ENCODE peak calls at places on chromosomes 13 and 19, in nine cellular contexts. K is PC-3, F is GM23248, P is HCT116, Z is MM.1S, N is GM23338, Y is SK-N-SH, Q is hepatocyte, V is neural progenitor cell. R is an unnamed sample. For H4K20me1 and H3K4me1, the result is how much of the 10 kb centered on the place peaks cover.

GRCh38 chr19:19051478-19052213 is 12.1 kb upstream of the SLC25A42 start:
- DNase-seq in K (no peak), F (no peak), P (no peak), Z (no peak), N (peak), Y (no peak), Q (peak), V (no peak), R (no peak)

GRCh38 chr13:110064022-110064421 is 242.9 kb downstream of the COL4A1 start:
- DNase-seq in K (no peak), F (no peak), P (no peak), Z (no peak), N (no peak), Y (no peak), Q (no peak), V (no peak), R (no peak)

GRCh38 chr19:11767633-11768133 is 883 bp downstream of the ZNF441 start:
- DNase-seq in K (peak), F (peak), P (no peak), Z (peak), N (peak), Y (peak), Q (peak), V (peak), R (peak)

GRCh38 chr13:107284168-107284567 is 716.2 kb upstream of the ARGLU1 start:
- DNase-seq in K (peak), F (peak), P (no peak), Z (no peak), N (no peak), Y (no peak), Q (no peak), V (no peak), R (no peak)

GRCh38 chr19:34124828-34125227 is 47.5 kb upstream of the LSM14A start:
- DNase-seq in K (peak), F (no peak), P (no peak), Z (no peak), N (peak), Y (peak), Q (no peak), V (peak), R (no peak)

GRCh38 chr13:30429721-30430694 is 7.7 kb downstream of the UBE2L5 start:
- DNase-seq in K (peak), F (peak), P (peak), Z (no peak), N (no peak), Y (no peak), Q (peak), V (no peak), R (no peak)

GRCh38 chr13:101552797-101553196 is 100.3 kb downstream of the ITGBL1 start:
- DNase-seq in K (peak), F (peak), P (no peak), Z (no peak), N (no peak), Y (no peak), Q (no peak), V (no peak), R (no peak)

GRCh38 chr13:101412076-101412475 is 4.2 kb downstream of the NALCN start:
- DNase-seq in K (no peak), F (no peak), P (no peak), Z (no peak), N (no peak), Y (no peak), Q (no peak), V (no peak), R (no peak)

GRCh38 chr19:44809856-44810554 is 1.1 kb downstream of the BCAM start:
- DNase-seq in K (no peak), F (no peak), P (no peak), Z (no peak), N (no peak), Y (no peak), Q (no peak), V (peak), R (no peak)

GRCh38 chr19:287381-287871 is 3.8 kb downstream of the PLPP2 start:
- DNase-seq in K (no peak), F (no peak), P (no peak), Z (no peak), N (no peak), Y (no peak), Q (no peak), V (no peak), R (no peak)

GRCh38 chr19:7083076-7083956 is 13.8 kb downstream of the ZNF557 start:
- DNase-seq in K (peak), F (peak), P (no peak), Z (no peak), N (peak), Y (no peak), Q (no peak), V (no peak), R (peak)

GRCh38 chr19:49363265-49364082 is at the start of gene DKKL1:
- DNase-seq in K (peak), F (peak), P (peak), Z (peak), N (peak), Y (peak), Q (peak), V (peak), R (peak)

DNA sequence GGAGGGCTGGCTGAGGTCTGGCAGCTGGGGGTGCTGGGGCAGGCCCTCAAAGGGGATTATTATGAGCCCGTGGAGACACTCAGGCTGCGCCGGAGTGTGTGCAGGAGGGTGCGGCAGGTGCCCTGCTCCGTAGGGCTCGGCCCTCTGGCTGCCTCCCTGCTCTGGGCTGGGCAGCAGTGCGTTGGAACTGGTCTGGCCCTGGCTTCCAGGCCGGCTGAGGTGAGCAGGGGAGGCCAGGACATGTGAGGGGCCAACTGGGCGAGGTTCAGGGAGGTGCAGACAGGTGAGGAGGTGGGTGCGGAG is 31.2 kb downstream of the PIP5K1C start:
- DNase-seq in K (no peak), F (no peak), P (no peak), Z (no peak), N (no peak), Y (no peak), Q (no peak), V (no peak), R (no peak)
- H4K20me1 ChIP-seq in K (under half), F (under half), P (under half), Z (under half), N (under half), Y (under half), Q (under half), V (half or more), R (under half)

DNA sequence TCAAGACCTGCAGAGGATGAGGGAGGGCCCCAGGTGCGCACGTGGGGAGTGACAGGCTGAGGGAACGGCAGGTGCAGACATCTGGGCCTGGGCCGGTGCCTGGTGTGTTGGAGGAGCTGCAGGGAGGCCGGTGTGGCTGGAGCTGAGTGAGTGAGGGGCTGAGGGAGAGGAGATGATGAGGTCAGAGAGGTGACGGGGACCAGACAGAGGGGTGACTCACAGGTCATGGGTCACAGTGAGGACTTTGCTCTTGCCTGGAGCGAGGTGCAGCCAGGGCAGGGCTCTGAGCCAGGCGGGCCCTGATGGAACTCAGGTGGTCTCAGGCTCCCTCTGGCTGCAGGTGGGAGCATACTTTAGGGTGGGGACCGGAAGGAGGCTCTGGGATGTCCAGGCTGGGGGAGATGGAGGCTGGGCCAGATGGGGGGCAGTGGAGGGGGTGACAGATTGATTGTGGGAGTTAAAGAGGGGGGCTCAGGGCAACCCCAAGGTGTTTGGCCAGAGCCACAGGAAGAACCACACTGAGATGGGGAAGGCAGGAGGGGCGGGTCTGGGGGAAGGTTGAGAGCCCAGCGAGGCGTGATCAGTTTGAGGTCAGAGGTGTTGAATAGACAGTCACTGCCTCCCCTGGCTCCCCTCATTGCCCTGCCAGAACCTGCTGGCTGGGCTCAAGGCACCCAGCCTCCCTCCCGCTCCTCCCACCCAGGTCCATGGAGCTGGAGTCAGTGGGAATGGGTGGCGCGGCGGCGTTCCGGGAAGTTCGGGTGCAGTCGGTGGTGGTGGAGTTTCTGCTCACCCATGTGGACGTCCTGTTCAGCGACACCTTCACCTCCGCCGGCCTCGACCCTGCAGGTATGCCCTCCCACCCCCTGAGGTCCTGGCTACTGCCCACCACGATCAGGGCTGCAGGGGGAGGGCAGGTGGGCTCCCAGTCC is 8.4 kb downstream of the ARHGAP33 start:
- DNase-seq in K (no peak), F (no peak), P (no peak), Z (no peak), N (peak), Y (no peak), Q (no peak), V (no peak), R (no peak)
- TF ChIP-seq EZH2phosphoT487 in K (no peak), F (no peak), P (no peak), Z (no peak), N (no peak), Y (no peak), Q (no peak), V (no peak), R (no peak)

GRCh38 chr19:29680447-29680846 is 15.2 kb downstream of the PLEKHF1 start:
- DNase-seq in K (no peak), F (no peak), P (no peak), Z (no peak), N (no peak), Y (no peak), Q (no peak), V (no peak), R (peak)
- H3K4me1 ChIP-seq in K (under half), F (under half), P (under half), Z (under half), N (under half), Y (under half), Q (under half), V (under half), R (under half)

GRCh38 chr19:30092721-30093569 is 150.9 kb downstream of the URI1 start:
- DNase-seq in K (no peak), F (no peak), P (no peak), Z (no peak), N (no peak), Y (no peak), Q (no peak), V (no peak), R (no peak)
- H4K20me1 ChIP-seq in K (under half), F (under half), P (under half), Z (under half), N (under half), Y (under half), Q (under half), V (under half), R (under half)

GRCh38 chr19:30555075-30555787 is 183.0 kb downstream of the ZNF536 start:
- DNase-seq in K (no peak), F (no peak), P (no peak), Z (no peak), N (no peak), Y (peak), Q (no peak), V (no peak), R (no peak)

GRCh38 chr19:30557927-30558557 is 185.9 kb downstream of the ZNF536 start:
- DNase-seq in K (no peak), F (no peak), P (no peak), Z (no peak), N (peak), Y (no peak), Q (no peak), V (no peak), R (no peak)

GRCh38 chr19:30557212-30557611 is 185.0 kb downstream of the ZNF536 start:
- DNase-seq in K (peak), F (no peak), P (no peak), Z (no peak), N (no peak), Y (no peak), Q (no peak), V (no peak), R (no peak)

GRCh38 chr19:30555788-30556110 is 183.6 kb downstream of the ZNF536 start:
- DNase-seq in K (no peak), F (no peak), P (no peak), Z (no peak), N (no peak), Y (no peak), Q (no peak), V (no peak), R (no peak)

DNA sequence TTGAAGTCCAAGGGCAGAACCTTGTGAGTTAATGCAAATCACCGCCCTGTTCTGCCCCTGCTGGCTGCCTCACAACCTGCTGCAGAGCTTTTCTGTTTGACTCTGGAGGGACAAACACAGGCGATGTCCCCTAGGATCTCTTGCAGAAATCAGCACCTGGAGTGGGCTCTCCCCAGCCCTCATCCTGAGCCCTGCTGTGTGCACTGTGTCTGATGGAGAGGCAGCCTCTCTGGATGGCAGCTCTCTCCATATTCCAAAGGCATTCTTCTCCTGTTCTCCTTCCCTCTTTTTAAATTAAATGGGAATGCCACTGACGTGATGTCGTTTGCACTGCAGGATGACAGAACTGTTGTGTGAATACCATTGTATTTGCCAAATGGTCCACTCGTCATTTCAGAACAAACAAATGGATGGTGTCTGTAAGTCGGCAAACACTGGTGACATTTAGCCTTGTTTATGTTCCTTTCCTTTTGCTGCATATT is 184.1 kb downstream of the ZNF536 start:
- DNase-seq in K (no peak), F (no peak), P (no peak), Z (no peak), N (peak), Y (no peak), Q (no peak), V (peak), R (no peak)
- TF ChIP-seq EZH2phosphoT487 in K (no peak), F (no peak), P (no peak), Z (no peak), N (no peak), Y (no peak), Q (no peak), V (no peak), R (no peak)

DNA sequence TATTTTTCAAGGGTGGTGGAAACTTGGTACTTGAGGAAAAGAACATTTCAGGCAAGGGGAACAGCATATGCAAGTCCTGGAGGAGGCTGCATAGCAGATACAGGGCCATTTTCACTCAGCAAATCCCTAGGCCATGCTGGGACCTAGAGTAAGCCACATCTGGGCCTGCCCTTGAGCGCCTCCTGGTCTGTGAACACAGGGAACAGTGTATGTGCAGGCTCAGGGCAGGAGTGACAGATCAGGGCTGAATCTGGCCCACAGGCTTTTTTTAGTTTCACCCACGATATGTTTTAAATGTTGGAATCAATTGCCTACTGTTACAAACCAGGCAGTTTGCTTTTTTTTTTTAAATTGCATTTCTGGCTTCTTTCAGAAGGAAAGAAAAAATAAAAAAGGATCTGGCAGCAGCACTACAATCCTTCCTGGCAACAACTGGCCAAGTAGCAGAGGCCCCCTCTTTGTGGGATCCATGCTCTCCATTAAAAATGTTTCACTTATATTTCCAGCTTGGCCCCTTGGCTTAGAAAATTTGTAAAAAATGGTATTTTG is 1.4 kb upstream of the TMEM145 start:
- DNase-seq in K (no peak), F (peak), P (no peak), Z (no peak), N (peak), Y (peak), Q (no peak), V (peak), R (no peak)
- H3K4me1 ChIP-seq in K (under half), F (under half), P (under half), Z (under half), N (under half), Y (under half), Q (under half), V (under half), R (under half)

GRCh38 chr19:31334101-31334848 is 15.0 kb downstream of the TSHZ3 start:
- DNase-seq in K (peak), F (peak), P (no peak), Z (no peak), N (peak), Y (no peak), Q (no peak), V (no peak), R (no peak)

GRCh38 chr19:31337007-31337914 is 12.0 kb downstream of the TSHZ3 start:
- DNase-seq in K (no peak), F (no peak), P (no peak), Z (no peak), N (no peak), Y (no peak), Q (no peak), V (no peak), R (no peak)

GRCh38 chr19:31338069-31338767 is 11.0 kb downstream of the TSHZ3 start:
- DNase-seq in K (no peak), F (peak), P (no peak), Z (no peak), N (peak), Y (peak), Q (peak), V (peak), R (peak)

GRCh38 chr19:31334849-31335624 is 14.2 kb downstream of the TSHZ3 start:
- DNase-seq in K (no peak), F (peak), P (no peak), Z (no peak), N (no peak), Y (no peak), Q (no peak), V (no peak), R (no peak)

DNA sequence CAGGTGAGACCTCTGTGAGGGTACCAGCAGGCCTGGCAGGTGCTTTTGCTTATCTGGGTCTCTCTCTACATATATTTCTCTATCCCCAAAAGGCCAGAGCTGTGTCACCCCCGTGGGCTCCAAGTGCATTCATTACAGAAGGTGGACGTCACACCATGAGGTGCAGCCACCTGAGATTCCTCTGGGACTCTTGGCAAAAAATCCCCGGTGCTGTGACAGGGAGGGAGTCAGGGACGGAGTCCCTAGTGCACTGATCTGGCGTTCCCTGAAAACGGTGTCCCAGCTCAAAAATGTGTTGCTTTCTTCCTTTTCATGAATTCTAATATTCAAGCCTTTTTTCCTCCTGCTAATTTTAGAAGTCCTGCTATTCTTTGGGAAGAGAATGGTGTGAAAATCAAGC is 13.5 kb downstream of the TSHZ3 start:
- DNase-seq in K (no peak), F (no peak), P (no peak), Z (no peak), N (no peak), Y (no peak), Q (no peak), V (no peak), R (no peak)
- H4K20me1 ChIP-seq in K (under half), F (under half), P (under half), Z (under half), N (under half), Y (under half), Q (under half), V (under half), R (under half)

GRCh38 chr19:4495471-4495870 is 22.8 kb downstream of the PLIN4 start:
- DNase-seq in K (no peak), F (no peak), P (peak), Z (no peak), N (peak), Y (no peak), Q (no peak), V (no peak), R (peak)

GRCh38 chr19:4494691-4495064 is 22.6 kb downstream of the HDGFL2 start:
- DNase-seq in K (no peak), F (no peak), P (no peak), Z (no peak), N (no peak), Y (no peak), Q (no peak), V (no peak), R (no peak)

GRCh38 chr19:4493929-4494690 is 22.0 kb downstream of the HDGFL2 start:
- DNase-seq in K (no peak), F (no peak), P (no peak), Z (no peak), N (no peak), Y (no peak), Q (no peak), V (no peak), R (no peak)

GRCh38 chr19:4492337-4493103 is 20.4 kb downstream of the HDGFL2 start:
- DNase-seq in K (no peak), F (no peak), P (no peak), Z (no peak), N (no peak), Y (no peak), Q (no peak), V (no peak), R (no peak)

GRCh38 chr19:4493104-4493928 is 21.2 kb downstream of the HDGFL2 start:
- DNase-seq in K (no peak), F (no peak), P (no peak), Z (no peak), N (no peak), Y (no peak), Q (no peak), V (no peak), R (no peak)
- TF ChIP-seq EZH2phosphoT487 in K (no peak), F (no peak), P (no peak), Z (no peak), N (no peak), Y (no peak), Q (no peak), V (no peak), R (no peak)

GRCh38 chr13:67314405-67314804 is 84.3 kb upstream of the PCDH9 start:
- DNase-seq in K (no peak), F (no peak), P (no peak), Z (no peak), N (no peak), Y (no peak), Q (no peak), V (no peak), R (no peak)

GRCh38 chr13:67318398-67318797 is 88.3 kb upstream of the PCDH9 start:
- DNase-seq in K (no peak), F (no peak), P (no peak), Z (no peak), N (no peak), Y (no peak), Q (no peak), V (no peak), R (no peak)
- H3K4me1 ChIP-seq in K (under half), F (under half), P (under half), Z (under half), N (under half), Y (under half), Q (under half), V (under half), R (under half)